ENCODE peak calls at places on chromosomes 6 and 20, in five cellular contexts. W is COR-L47; G is activated CD4-positive, alpha-beta memory T cell treated with anti-CD3 and anti-CD28 coated beads, Interleukin-2, amount 10 ng/mL, durations not matched to agents 7 days and 5 days; P is amygdala; Q is lung microvascular endothelial cell. O is an unnamed sample.

GRCh38 chr20:46801003-46801702 is 91.7 kb downstream of the SLC2A10 start:
- DNase-seq in W (no peak), G (no peak), P (no peak), Q (no peak), O (no peak)

GRCh38 chr6:12523726-12524125 is 192.8 kb upstream of the PHACTR1 start:
- DNase-seq in W (no peak), G (no peak), P (no peak), Q (no peak), O (no peak)

GRCh38 chr20:46844965-46845364 is 49.7 kb upstream of the EYA2 start:
- DNase-seq in W (no peak), G (no peak), P (no peak), Q (no peak), O (no peak)

GRCh38 chr20:1894951-1895673 is at the start of gene SIRPA:
- DNase-seq in W (peak; percentile 16), G (no peak), P (no peak), Q (peak; percentile 80), O (no peak)

GRCh38 chr20:17315491-17316231 is 88.8 kb downstream of the PCSK2 start:
- DNase-seq in W (no peak), G (no peak), P (no peak), Q (no peak), O (no peak)

GRCh38 chr20:35166242-35166830 is 5.5 kb upstream of the PROCR start:
- DNase-seq in W (no peak), G (no peak), P (no peak), Q (peak; percentile 91), O (no peak)

GRCh38 chr20:20551409-20551808 is 161.0 kb downstream of the RALGAPA2 start:
- DNase-seq in W (peak; percentile 54), G (no peak), P (no peak), Q (no peak), O (peak; percentile 96)

GRCh38 chr6:12288844-12289654 is 1.1 kb upstream of the EDN1 start:
- DNase-seq in W (no peak), G (peak; percentile 52), P (no peak), Q (peak; percentile 79), O (no peak)

GRCh38 chr20:46423882-46424482 is 17.6 kb upstream of the ELMO2 start:
- DNase-seq in W (no peak), G (no peak), P (no peak), Q (peak; percentile 23), O (no peak)

GRCh38 chr6:159305159-159305558 is 136.0 kb downstream of the FNDC1 start:
- DNase-seq in W (no peak), G (no peak), P (no peak), Q (no peak), O (no peak)

GRCh38 chr6:845581-845980 is 152.6 kb upstream of the EXOC2 start:
- DNase-seq in W (no peak), G (no peak), P (no peak), Q (no peak), O (no peak)

GRCh38 chr20:5887386-5887785 is 62.9 kb downstream of the TRMT6 start:
- DNase-seq in W (no peak), G (no peak), P (no peak), Q (no peak), O (no peak)

GRCh38 chr6:56644366-56644765 is 1.7 kb upstream of the DST start:
- DNase-seq in W (no peak), G (no peak), P (no peak), Q (no peak), O (no peak)

GRCh38 chr6:44062771-44063560 is 64.3 kb downstream of the MRPL14 start:
- DNase-seq in W (no peak), G (peak; percentile 57), P (no peak), Q (peak; percentile 52), O (no peak)

GRCh38 chr20:19265646-19266374 is 53.4 kb downstream of the SLC24A3 start:
- DNase-seq in W (no peak), G (no peak), P (no peak), Q (no peak), O (no peak)

GRCh38 chr6:69019832-69020231 is 384.8 kb downstream of the ADGRB3 start:
- DNase-seq in W (no peak), G (no peak), P (no peak), Q (peak; percentile 74), O (no peak)

GRCh38 chr6:90890681-90891337 is 303.9 kb upstream of the MAP3K7 start:
- DNase-seq in W (no peak), G (no peak), P (no peak), Q (no peak), O (no peak)

GRCh38 chr6:43628392-43629103 is 516 bp downstream of the GTPBP2 start:
- DNase-seq in W (peak; percentile 32), G (peak; percentile 69), P (no peak), Q (peak; percentile 37), O (no peak)

GRCh38 chr6:89035252-89036106 is 45.1 kb upstream of the PNRC1 start:
- DNase-seq in W (no peak), G (no peak), P (no peak), Q (peak; percentile 68), O (no peak)

GRCh38 chr6:151310852-151311767 is 71.3 kb downstream of the AKAP12 start:
- DNase-seq in W (no peak), G (no peak), P (no peak), Q (peak; percentile 17), O (no peak)

GRCh38 chr6:151359486-151359885 is 31.9 kb downstream of the ZBTB2 start:
- DNase-seq in W (no peak), G (no peak), P (no peak), Q (peak; percentile 21), O (no peak)

GRCh38 chr20:40506567-40506966 is 182.5 kb downstream of the MAFB start:
- DNase-seq in W (no peak), G (peak; percentile 22), P (peak; percentile 6), Q (peak; percentile 89), O (no peak)

GRCh38 chr20:63056236-63057132 is 49.7 kb upstream of the BHLHE23 start:
- DNase-seq in W (peak; percentile 66), G (peak; percentile 51), P (no peak), Q (no peak), O (no peak)

GRCh38 chr6:4670295-4670694 is 105.9 kb upstream of the CDYL start:
- DNase-seq in W (no peak), G (no peak), P (no peak), Q (no peak), O (no peak)

GRCh38 chr20:10453241-10453640 is 18.1 kb downstream of the SLX4IP start:
- DNase-seq in W (no peak), G (peak; percentile 58), P (no peak), Q (no peak), O (no peak)

GRCh38 chr20:34479627-34480026 is 36.6 kb upstream of the DYNLRB1 start:
- DNase-seq in W (no peak), G (no peak), P (no peak), Q (no peak), O (no peak)

GRCh38 chr6:73225396-73225795 is at the start of gene KHDC1L:
- DNase-seq in W (no peak), G (no peak), P (no peak), Q (no peak), O (no peak)

GRCh38 chr6:131949909-131950766 is 1.0 kb downstream of the CCN2 start:
- DNase-seq in W (peak; percentile 34), G (no peak), P (peak; percentile 48), Q (peak; percentile 86), O (no peak)

GRCh38 chr20:46872315-46873211 is 22.1 kb upstream of the EYA2 start:
- DNase-seq in W (no peak), G (no peak), P (no peak), Q (no peak), O (no peak)

GRCh38 chr6:43744490-43744889 is 25.5 kb upstream of the VEGFA start:
- DNase-seq in W (no peak), G (no peak), P (no peak), Q (no peak), O (no peak)

GRCh38 chr20:33158637-33159385 is 9.1 kb upstream of the BPIFA2 start:
- DNase-seq in W (no peak), G (no peak), P (no peak), Q (no peak), O (no peak)

GRCh38 chr20:36506253-36506652 is 35.1 kb upstream of the MYL9 start:
- DNase-seq in W (no peak), G (no peak), P (no peak), Q (no peak), O (no peak)

GRCh38 chr20:43559588-43559987 is 761 bp downstream of the SGK2 start:
- DNase-seq in W (no peak), G (no peak), P (no peak), Q (no peak), O (no peak)

O was measured in NCI-H2081 treated with DMSO at 0.1 percent for 48 hours.